ENCODE peak calls at places on chromosomes 1 and 21, in seven cellular contexts. T, J, S, D, H, W and Q are unnamed samples.
A peak's percentile ranks its signal among the peaks of the same experiment; 100 is the strongest.

GRCh38 chr1:229434005-229434640 is at the start of gene ACTA1:
- DNase-seq in T (no peak), J (no peak), S (no peak), D (no peak), H (no peak), W (no peak), Q (no peak)

GRCh38 chr1:217089239-217090014 is 366.2 kb upstream of the ESRRG start:
- DNase-seq in T (no peak), J (peak; percentile 48), S (no peak), D (peak; percentile 18), H (no peak), W (no peak), Q (no peak)

GRCh38 chr1:78222962-78223358 is 177.2 kb downstream of the GIPC2 start:
- DNase-seq in T (no peak), J (no peak), S (no peak), D (no peak), H (no peak), W (no peak), Q (no peak)

GRCh38 chr1:59057211-59057694 is 239.6 kb upstream of the FGGY start:
- DNase-seq in T (no peak), J (peak; percentile 47), S (peak; percentile 59), D (peak; percentile 43), H (peak; percentile 93), W (peak; percentile 55), Q (peak; percentile 56)

GRCh38 chr21:31260790-31261189 is 83.3 kb downstream of the TIAM1 start:
- DNase-seq in T (no peak), J (no peak), S (no peak), D (no peak), H (no peak), W (no peak), Q (no peak)

GRCh38 chr1:38728176-38728908 is 131.2 kb downstream of the RRAGC start:
- DNase-seq in T (no peak), J (peak; percentile 14), S (peak; percentile 24), D (no peak), H (no peak), W (no peak), Q (peak; percentile 77)

GRCh38 chr1:43204394-43204793 is 32.3 kb downstream of the CFAP57 start:
- DNase-seq in T (no peak), J (no peak), S (no peak), D (no peak), H (no peak), W (no peak), Q (no peak)

GRCh38 chr1:183417691-183418491 is at the start of gene NMNAT2:
- DNase-seq in T (no peak), J (no peak), S (no peak), D (peak; percentile 36), H (no peak), W (no peak), Q (no peak)

GRCh38 chr1:244863491-244864252 is 671 bp downstream of the HNRNPU start:
- DNase-seq in T (no peak), J (peak; percentile 45), S (peak; percentile 69), D (no peak), H (peak; percentile 82), W (peak; percentile 24), Q (peak; percentile 40)

GRCh38 chr1:53315456-53316048 is 12.3 kb downstream of the LRP8 start:
- DNase-seq in T (no peak), J (peak; percentile 41), S (no peak), D (no peak), H (no peak), W (no peak), Q (peak; percentile 45)

GRCh38 chr1:234272656-234273312 is 100.5 kb upstream of the COA6 start:
- DNase-seq in T (no peak), J (no peak), S (no peak), D (no peak), H (no peak), W (no peak), Q (no peak)

GRCh38 chr1:40379785-40380452 is 6.4 kb downstream of the SMAP2 start:
- DNase-seq in T (no peak), J (no peak), S (no peak), D (no peak), H (no peak), W (no peak), Q (no peak)

GRCh38 chr1:25799758-25800537 is at the start of gene SELENON:
- DNase-seq in T (peak; percentile 89), J (peak; percentile 59), S (peak; percentile 79), D (peak; percentile 38), H (no peak), W (no peak), Q (peak; percentile 60)

GRCh38 chr21:45156459-45156858 is 82.1 kb downstream of the ADARB1 start:
- DNase-seq in T (no peak), J (no peak), S (no peak), D (no peak), H (peak; percentile 41), W (no peak), Q (no peak)

GRCh38 chr1:5514519-5515183 is 477.6 kb downstream of the NPHP4 start:
- DNase-seq in T (peak; percentile 86), J (peak; percentile 71), S (peak; percentile 75), D (peak; percentile 67), H (peak; percentile 72), W (peak; percentile 54), Q (peak; percentile 76)

GRCh38 chr1:181073638-181074037 is 14.9 kb upstream of the IER5 start:
- DNase-seq in T (no peak), J (no peak), S (no peak), D (peak; percentile 69), H (no peak), W (no peak), Q (no peak)

GRCh38 chr1:77068013-77068412 is 151.2 kb downstream of the PIGK start:
- DNase-seq in T (no peak), J (no peak), S (no peak), D (no peak), H (no peak), W (no peak), Q (no peak)

GRCh38 chr1:150498342-150498741 is 9.6 kb upstream of the ECM1 start:
- DNase-seq in T (no peak), J (no peak), S (no peak), D (no peak), H (no peak), W (no peak), Q (no peak)

GRCh38 chr1:30898031-30898815 is 10.3 kb downstream of the SDC3 start:
- DNase-seq in T (no peak), J (no peak), S (no peak), D (no peak), H (no peak), W (no peak), Q (no peak)

DNA sequence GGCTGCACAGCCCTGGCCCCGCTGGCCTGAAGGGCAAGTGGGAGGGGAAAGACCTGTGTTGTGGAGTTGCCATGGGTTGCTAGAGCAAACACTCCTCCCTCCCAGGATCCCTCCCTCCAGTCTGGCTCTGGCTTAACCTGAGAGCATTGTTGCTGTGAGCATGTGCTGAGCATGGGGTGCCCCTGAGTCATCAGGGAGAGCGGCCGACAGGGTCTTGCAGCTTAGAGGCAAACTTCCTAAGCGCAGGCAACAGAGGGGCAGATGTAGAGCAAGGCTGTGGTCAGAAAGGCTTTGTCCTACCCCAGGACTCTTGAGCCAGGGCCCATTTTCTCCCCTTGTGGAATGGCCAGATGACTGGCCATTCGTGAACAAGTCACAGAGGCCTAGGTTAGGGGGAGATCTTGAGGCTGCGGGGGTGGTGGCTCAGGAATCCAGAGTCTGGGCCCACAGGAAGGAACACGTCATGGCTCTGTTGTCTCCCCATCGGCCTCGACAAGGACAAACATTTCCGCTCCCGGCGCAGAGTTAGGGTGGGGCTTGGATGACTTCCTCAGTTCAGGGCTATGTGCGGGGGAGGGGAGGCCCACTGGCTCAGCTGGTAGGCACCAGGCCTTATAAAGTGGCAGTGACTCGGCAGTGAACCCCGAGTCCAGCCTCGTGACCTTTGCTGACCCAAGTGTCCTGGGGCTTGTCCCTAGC is 362 bp upstream of the DYNLT4 start:
- DNase-seq in T (peak; percentile 92), J (peak; percentile 97), S (peak; percentile 97), D (peak; percentile 90), H (peak; percentile 99), W (peak; percentile 97), Q (peak; percentile 95)
- TF ChIP-seq POLR2A in T (peak; percentile 88), J (peak; percentile 60), S (peak; percentile 46), D (no peak), H (peak; percentile 7), W (no peak), Q (no peak)

GRCh38 chr1:145990249-145991097 is 5.9 kb downstream of the TXNIP start:
- DNase-seq in T (no peak), J (peak; percentile 61), S (no peak), D (no peak), H (peak; percentile 66), W (no peak), Q (peak; percentile 40)

GRCh38 chr1:145988773-145989172 is 7.6 kb downstream of the TXNIP start:
- DNase-seq in T (no peak), J (peak; percentile 29), S (no peak), D (no peak), H (peak; percentile 58), W (no peak), Q (peak; percentile 26)

GRCh38 chr1:145985502-145986439 is 10.6 kb downstream of the TXNIP start:
- DNase-seq in T (no peak), J (no peak), S (no peak), D (no peak), H (peak; percentile 67), W (no peak), Q (peak; percentile 52)

GRCh38 chr1:145986551-145986950 is 9.8 kb downstream of the TXNIP start:
- DNase-seq in T (no peak), J (no peak), S (no peak), D (no peak), H (peak; percentile 56), W (no peak), Q (no peak)

DNA sequence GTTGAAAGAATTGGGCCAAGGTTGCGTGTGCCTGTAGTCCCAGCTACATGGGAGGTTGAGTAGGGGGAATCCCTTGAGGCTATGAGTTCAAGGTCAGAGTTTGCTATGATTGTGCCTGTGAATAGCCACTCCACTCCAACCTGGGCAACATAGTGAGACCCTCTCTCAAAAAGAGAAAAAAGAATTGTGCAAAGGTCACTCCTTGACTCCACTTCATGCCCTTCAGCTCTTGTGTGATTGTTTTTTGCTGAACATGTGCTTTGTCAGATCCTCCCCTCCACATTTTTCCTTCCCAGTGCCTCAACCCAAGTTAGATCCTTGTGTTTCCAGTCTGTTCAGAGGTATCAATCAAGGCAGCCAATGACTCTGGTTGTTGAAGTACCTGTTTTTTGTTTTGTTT is 8.5 kb downstream of the TXNIP start:
- DNase-seq in T (no peak), J (no peak), S (no peak), D (no peak), H (no peak), W (no peak), Q (no peak)
- H3K4me1 ChIP-seq in T (peaks cover 39% of the 10 kb centered on the region), J (peaks cover 43% of the 10 kb centered on the region), S (peaks cover 6% of the 10 kb centered on the region), D (peaks cover 11% of the 10 kb centered on the region), H (peaks cover 55% of the 10 kb centered on the region), W (peaks cover 17% of the 10 kb centered on the region), Q (peaks cover 50% of the 10 kb centered on the region)

DNA sequence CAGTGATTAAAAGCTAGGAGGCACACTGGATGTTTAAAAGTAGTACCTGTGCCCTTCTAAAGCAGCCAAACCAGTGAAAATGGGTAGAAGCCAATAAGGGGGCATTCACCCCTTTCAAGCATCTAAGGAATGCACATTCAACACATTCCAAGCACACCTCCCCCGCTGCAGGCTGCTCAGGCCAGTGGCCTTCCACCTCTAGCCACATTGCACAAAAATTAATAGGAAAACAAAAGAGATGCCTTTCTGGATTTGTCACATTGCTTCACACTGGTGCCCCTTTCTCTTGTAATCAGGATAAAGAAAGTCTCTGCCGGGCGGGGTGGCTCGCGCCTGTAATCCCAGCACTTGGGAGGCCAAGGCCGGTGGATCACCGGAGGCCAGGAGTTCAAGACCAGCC is 834.0 kb downstream of the USP25 start:
- DNase-seq in T (no peak), J (no peak), S (no peak), D (peak; percentile 11), H (no peak), W (no peak), Q (no peak)
- TF ChIP-seq EP300 in T (no peak), J (no peak), S (no peak), D (peak; percentile 66), H (no peak), W (no peak), Q (no peak)

GRCh38 chr1:33080885-33081553 is at the start of gene AZIN2:
- DNase-seq in T (peak; percentile 99), J (peak; percentile 98), S (peak; percentile 99), D (peak; percentile 89), H (peak; percentile 99), W (peak; percentile 89), Q (peak; percentile 99)
- TF ChIP-seq POLR2A in T (peak; percentile 61), J (peak; percentile 91), S (peak; percentile 58), D (peak; percentile 87), H (no peak), W (peak; percentile 27), Q (no peak)